ENCODE peak calls at places on chromosomes 12 and 14, in seven cellular contexts. R, B, H, W, K, C and U are unnamed samples.

GRCh38 chr12:49043856-49044258 is 16.7 kb downstream of the KMT2D start:
- DNase-seq in R (peak; percentile 60), B (peak; percentile 80), H (peak; percentile 82), W (peak; percentile 65), K (peak; percentile 55), C (no peak), U (peak; percentile 80)

GRCh38 chr12:3747543-3747942 is 5.4 kb downstream of the CRACR2A start:
- DNase-seq in R (peak; percentile 30), B (no peak), H (no peak), W (no peak), K (peak; percentile 19), C (no peak), U (no peak)

GRCh38 chr12:64825143-64826011 is 930 bp downstream of the TBC1D30 start:
- DNase-seq in R (peak; percentile 25), B (no peak), H (peak; percentile 60), W (no peak), K (no peak), C (no peak), U (peak; percentile 11)

GRCh38 chr12:27424631-27425230 is 21.8 kb upstream of the SMCO2 start:
- DNase-seq in R (no peak), B (no peak), H (peak; percentile 68), W (peak; percentile 78), K (peak; percentile 20), C (no peak), U (no peak)

GRCh38 chr12:116802018-116802417 is 63.9 kb downstream of the RNFT2 start:
- DNase-seq in R (no peak), B (no peak), H (no peak), W (no peak), K (no peak), C (no peak), U (no peak)

GRCh38 chr12:34405286-34406227 is 383.3 kb downstream of the ALG10 start:
- DNase-seq in R (no peak), B (peak; percentile 39), H (no peak), W (no peak), K (peak; percentile 2), C (peak; percentile 40), U (no peak)

GRCh38 chr12:126663304-126664094 is 1598.3 kb downstream of the AACS start:
- DNase-seq in R (no peak), B (no peak), H (peak; percentile 68), W (peak; percentile 67), K (peak; percentile 11), C (no peak), U (peak; percentile 28)

GRCh38 chr12:114679452-114679875 is 4.5 kb downstream of the TBX3 start:
- DNase-seq in R (no peak), B (no peak), H (peak; percentile 56), W (peak; percentile 35), K (no peak), C (no peak), U (no peak)

GRCh38 chr12:49014547-49014946 is 4.0 kb downstream of the PRKAG1 start:
- DNase-seq in R (no peak), B (no peak), H (peak; percentile 28), W (peak; percentile 45), K (no peak), C (no peak), U (no peak)

GRCh38 chr12:57149309-57149900 is 2.0 kb upstream of the LRP1-AS start:
- DNase-seq in R (no peak), B (peak; percentile 95), H (no peak), W (peak; percentile 90), K (peak; percentile 41), C (peak; percentile 90), U (no peak)

GRCh38 chr14:103568952-103569351 is 6.2 kb downstream of the COA8 start:
- DNase-seq in R (no peak), B (no peak), H (no peak), W (no peak), K (no peak), C (no peak), U (no peak)

GRCh38 chr14:103130017-103130764 is 6.9 kb downstream of the TNFAIP2 start:
- DNase-seq in R (no peak), B (no peak), H (no peak), W (no peak), K (peak; percentile 4), C (no peak), U (no peak)

GRCh38 chr14:88765130-88765529 is 27.6 kb downstream of the EML5 start:
- DNase-seq in R (no peak), B (no peak), H (no peak), W (peak; percentile 5), K (no peak), C (no peak), U (no peak)

GRCh38 chr12:63918788-63919300 is 74.3 kb downstream of the SRGAP1 start:
- DNase-seq in R (no peak), B (no peak), H (no peak), W (peak; percentile 97), K (no peak), C (no peak), U (no peak)

GRCh38 chr14:68824517-68825347 is 31.9 kb upstream of the ZFP36L1 start:
- DNase-seq in R (peak; percentile 91), B (peak; percentile 91), H (peak; percentile 93), W (peak; percentile 83), K (peak; percentile 94), C (peak; percentile 91), U (peak; percentile 87)

GRCh38 chr12:77151030-77151429 is 85.7 kb upstream of the E2F7 start:
- DNase-seq in R (no peak), B (no peak), H (no peak), W (no peak), K (no peak), C (no peak), U (no peak)

GRCh38 chr12:3220382-3221321 is 143.5 kb downstream of the TSPAN9 start:
- DNase-seq in R (no peak), B (no peak), H (no peak), W (no peak), K (no peak), C (no peak), U (no peak)

GRCh38 chr12:78331764-78332163 is 501.1 kb downstream of the NAV3 start:
- DNase-seq in R (no peak), B (no peak), H (peak; percentile 45), W (peak; percentile 13), K (no peak), C (no peak), U (no peak)

GRCh38 chr12:46263140-46264017 is 5.5 kb downstream of the SLC38A1 start:
- DNase-seq in R (no peak), B (no peak), H (peak; percentile 47), W (no peak), K (no peak), C (no peak), U (no peak)

GRCh38 chr12:43847427-43847826 is 11.5 kb downstream of the TMEM117 start:
- DNase-seq in R (no peak), B (no peak), H (no peak), W (peak; percentile 65), K (no peak), C (no peak), U (no peak)

GRCh38 chr12:50243507-50243906 is 39.8 kb downstream of the LIMA1 start:
- DNase-seq in R (no peak), B (no peak), H (no peak), W (no peak), K (no peak), C (no peak), U (no peak)

DNA sequence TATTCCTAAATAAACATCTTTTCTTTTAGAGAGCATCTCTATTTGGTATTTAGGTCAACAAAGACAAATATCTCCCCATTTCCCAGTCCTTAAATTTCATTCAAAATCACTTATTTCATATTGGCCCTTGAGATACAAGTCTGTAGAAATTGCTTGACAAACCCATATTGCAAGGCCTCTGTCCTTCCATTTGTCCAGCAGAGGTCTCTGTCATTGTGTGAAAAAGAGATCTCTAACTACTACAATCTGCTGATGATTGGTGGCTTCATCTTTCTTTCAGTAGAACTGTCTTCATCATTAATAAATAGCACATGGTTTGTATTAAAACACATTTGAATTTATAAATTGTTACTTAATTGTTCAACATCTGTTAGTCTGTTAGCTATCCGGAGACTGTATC is 252.6 kb downstream of the ACSS3 start:
- DNase-seq in R (no peak), B (no peak), H (peak; percentile 13), W (peak; percentile 8), K (no peak), C (no peak), U (no peak)
- TF ChIP-seq CTCF in R (no peak), B (no peak), H (peak; percentile 49), W (no peak), K (no peak), C (no peak), U (no peak)

DNA sequence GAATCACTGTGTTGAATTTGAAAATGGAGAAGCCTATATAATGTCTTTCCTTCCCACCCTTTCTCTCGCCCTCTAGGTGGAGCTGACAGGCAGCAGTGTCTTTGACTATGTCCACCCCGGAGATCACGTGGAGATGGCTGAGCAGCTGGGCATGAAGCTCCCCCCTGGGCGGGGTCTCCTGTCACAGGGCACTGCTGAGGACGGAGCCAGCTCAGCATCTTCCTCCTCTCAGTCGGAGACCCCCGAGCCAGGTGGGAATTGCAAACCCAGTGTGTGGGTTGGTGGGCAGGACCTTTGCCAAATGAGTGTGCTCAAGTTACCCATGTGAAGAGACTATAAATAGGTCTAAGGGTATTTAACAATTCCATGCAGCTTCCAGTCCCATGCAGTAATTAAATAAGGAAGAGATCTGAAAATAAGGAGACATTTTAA is 274.7 kb downstream of the EGLN3 start:
- DNase-seq in R (no peak), B (peak; percentile 60), H (peak; percentile 88), W (peak; percentile 65), K (peak; percentile 15), C (no peak), U (peak; percentile 61)
- TF ChIP-seq CTCF in R (no peak), B (no peak), H (peak; percentile 83), W (peak; percentile 58), K (no peak), C (no peak), U (peak; percentile 44)

GRCh38 chr12:12668005-12668404 is 28.0 kb downstream of the GPR19 start:
- DNase-seq in R (no peak), B (no peak), H (no peak), W (no peak), K (no peak), C (no peak), U (no peak)

GRCh38 chr12:12663644-12664294 is 32.2 kb downstream of the GPR19 start:
- DNase-seq in R (no peak), B (no peak), H (no peak), W (no peak), K (no peak), C (no peak), U (no peak)

GRCh38 chr12:12661086-12661485 is 34.9 kb downstream of the GPR19 start:
- DNase-seq in R (no peak), B (no peak), H (no peak), W (peak; percentile 88), K (no peak), C (no peak), U (no peak)

GRCh38 chr12:12660201-12660600 is 35.8 kb downstream of the GPR19 start:
- DNase-seq in R (no peak), B (no peak), H (no peak), W (no peak), K (no peak), C (no peak), U (no peak)

GRCh38 chr12:12665194-12665593 is 30.8 kb downstream of the GPR19 start:
- DNase-seq in R (no peak), B (no peak), H (peak; percentile 72), W (no peak), K (no peak), C (no peak), U (no peak)
- TF ChIP-seq CTCF in R (no peak), B (no peak), H (no peak), W (no peak), K (no peak), C (no peak), U (no peak)

DNA sequence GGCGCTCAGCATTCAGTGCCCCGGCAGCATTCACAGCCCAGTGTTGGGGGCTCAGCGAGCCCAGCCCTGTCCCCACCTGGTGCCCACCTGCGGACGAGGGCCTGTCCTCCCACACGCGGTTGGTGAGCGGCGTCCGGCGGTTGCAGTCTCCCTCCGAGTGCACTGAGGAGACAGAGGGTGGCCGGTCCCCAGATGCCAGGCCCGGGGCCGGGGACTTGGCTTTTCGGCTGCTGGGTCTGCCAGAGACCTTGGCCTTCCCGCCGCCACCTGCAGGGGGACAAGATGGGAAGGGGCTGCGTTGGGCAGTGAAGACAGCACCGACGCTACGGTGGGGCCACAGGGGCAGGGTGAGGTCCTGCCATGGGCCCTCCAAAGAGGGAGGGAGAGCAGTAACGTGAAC is 31.2 kb downstream of the RFLNA start:
- DNase-seq in R (no peak), B (no peak), H (peak; percentile 53), W (no peak), K (no peak), C (no peak), U (no peak)
- TF ChIP-seq CTCF in R (no peak), B (no peak), H (peak; percentile 23), W (no peak), K (no peak), C (no peak), U (no peak)